ENCODE peak calls at places on chromosomes 16 and 17, in eight cellular contexts. B is body of pancreas, Q is ovary, H is HCT116, E is A549, O is heart left ventricle, S is tibial nerve, F is breast epithelium. N is an unnamed sample. For H3K4me1, the result is how much of the 10 kb centered on the place peaks cover.

GRCh38 chr17:44797809-44798208 is 32.3 kb downstream of the GJC1 start:
- DNase-seq in B (no peak), Q (no peak), H (no peak), E (no peak), O (no peak), S (no peak), F (no peak), N (no peak)

GRCh38 chr17:79982986-79983385 is 52.7 kb downstream of the TBC1D16 start:
- DNase-seq in B (peak), Q (no peak), H (no peak), E (no peak), O (no peak), S (no peak), F (peak), N (no peak)

GRCh38 chr17:49552070-49552751 is 23.5 kb upstream of the NXPH3 start:
- DNase-seq in B (no peak), Q (no peak), H (no peak), E (no peak), O (no peak), S (no peak), F (no peak), N (no peak)

GRCh38 chr16:56946767-56947603 is 14.8 kb upstream of the CETP start:
- DNase-seq in B (no peak), Q (no peak), H (no peak), E (no peak), O (no peak), S (no peak), F (no peak), N (no peak)

GRCh38 chr17:78812849-78813248 is 27.8 kb downstream of the USP36 start:
- DNase-seq in B (no peak), Q (no peak), H (no peak), E (no peak), O (no peak), S (peak), F (no peak), N (no peak)

GRCh38 chr17:63446218-63446980 is at the start of gene CYB561:
- DNase-seq in B (peak), Q (peak), H (peak), E (peak), O (peak), S (peak), F (peak), N (peak)

GRCh38 chr17:27158390-27158789 is 135.5 kb upstream of the WSB1 start:
- DNase-seq in B (no peak), Q (no peak), H (no peak), E (no peak), O (no peak), S (no peak), F (no peak), N (no peak)

GRCh38 chr17:83162035-83162745 is 82.8 kb downstream of the METRNL start:
- DNase-seq in B (no peak), Q (no peak), H (no peak), E (no peak), O (no peak), S (no peak), F (peak), N (no peak)

GRCh38 chr17:42804918-42805367 is 6.3 kb downstream of the CNTD1 start:
- DNase-seq in B (peak), Q (no peak), H (no peak), E (no peak), O (no peak), S (no peak), F (no peak), N (no peak)

GRCh38 chr16:56424404-56424765 is 960 bp downstream of the AMFR start:
- DNase-seq in B (no peak), Q (no peak), H (no peak), E (no peak), O (no peak), S (no peak), F (no peak), N (no peak)

GRCh38 chr17:19979917-19980770 is 2.5 kb upstream of the AKAP10 start:
- DNase-seq in B (peak), Q (peak), H (no peak), E (no peak), O (peak), S (no peak), F (no peak), N (peak)

GRCh38 chr16:19926449-19927390 is 42.1 kb upstream of the GPRC5B start:
- DNase-seq in B (no peak), Q (no peak), H (peak), E (no peak), O (no peak), S (no peak), F (no peak), N (no peak)

GRCh38 chr16:48608871-48609452 is 1.0 kb downstream of the N4BP1 start:
- DNase-seq in B (no peak), Q (no peak), H (no peak), E (no peak), O (no peak), S (no peak), F (no peak), N (no peak)

GRCh38 chr17:76147211-76148014 is 6.4 kb upstream of the FOXJ1 start:
- DNase-seq in B (no peak), Q (no peak), H (peak), E (peak), O (no peak), S (no peak), F (peak), N (no peak)

GRCh38 chr16:2512920-2513404 is 790 bp upstream of the ATP6V0C start:
- DNase-seq in B (peak), Q (peak), H (no peak), E (no peak), O (peak), S (no peak), F (no peak), N (peak)

GRCh38 chr17:76337413-76337777 is 16.3 kb downstream of the PRPSAP1 start:
- DNase-seq in B (no peak), Q (no peak), H (no peak), E (no peak), O (no peak), S (no peak), F (no peak), N (no peak)

GRCh38 chr17:60554377-60554788 is 28.3 kb upstream of the APPBP2 start:
- DNase-seq in B (peak), Q (no peak), H (no peak), E (no peak), O (no peak), S (no peak), F (no peak), N (peak)

GRCh38 chr16:58426960-58427359 is 34.7 kb downstream of the GINS3 start:
- DNase-seq in B (no peak), Q (no peak), H (no peak), E (no peak), O (peak), S (no peak), F (no peak), N (no peak)

GRCh38 chr17:7380855-7381683 is at the start of gene TNK1:
- DNase-seq in B (peak), Q (peak), H (no peak), E (no peak), O (peak), S (no peak), F (peak), N (no peak)

GRCh38 chr16:17350212-17350611 is 120.5 kb downstream of the XYLT1 start:
- DNase-seq in B (no peak), Q (no peak), H (no peak), E (no peak), O (no peak), S (no peak), F (no peak), N (no peak)

GRCh38 chr17:29592850-29593545 is at the start of gene ANKRD13B:
- DNase-seq in B (peak), Q (peak), H (no peak), E (no peak), O (peak), S (no peak), F (no peak), N (peak)

GRCh38 chr16:30406911-30407793 is at the start of gene ZNF771:
- DNase-seq in B (peak), Q (peak), H (peak), E (peak), O (peak), S (peak), F (peak), N (peak)

GRCh38 chr17:43085489-43085888 is 39.7 kb downstream of the BRCA1 start:
- DNase-seq in B (no peak), Q (no peak), H (peak), E (no peak), O (no peak), S (no peak), F (no peak), N (no peak)

GRCh38 chr16:29315046-29315445 is 91.5 kb downstream of the NPIPB11 start:
- DNase-seq in B (no peak), Q (no peak), H (no peak), E (no peak), O (no peak), S (no peak), F (no peak), N (no peak)

GRCh38 chr16:57519796-57520360 is 16.5 kb downstream of the CCDC102A start:
- DNase-seq in B (peak), Q (peak), H (peak), E (peak), O (peak), S (peak), F (peak), N (peak)

GRCh38 chr17:34692932-34693331 is 113.5 kb downstream of the TMEM132E start:
- DNase-seq in B (no peak), Q (no peak), H (no peak), E (no peak), O (no peak), S (no peak), F (no peak), N (no peak)

GRCh38 chr17:68661265-68662036 is 60.3 kb upstream of the FAM20A start:
- DNase-seq in B (no peak), Q (no peak), H (no peak), E (no peak), O (no peak), S (no peak), F (no peak), N (no peak)

GRCh38 chr17:58525239-58525638 is 10.8 kb upstream of the MTMR4 start:
- DNase-seq in B (peak), Q (peak), H (no peak), E (no peak), O (peak), S (no peak), F (no peak), N (peak)

GRCh38 chr17:60335289-60335688 is 56.6 kb downstream of the USP32 start:
- DNase-seq in B (no peak), Q (no peak), H (no peak), E (no peak), O (no peak), S (no peak), F (no peak), N (no peak)

GRCh38 chr17:37523715-37524219 is 34.1 kb downstream of the DUSP14 start:
- DNase-seq in B (no peak), Q (no peak), H (no peak), E (no peak), O (no peak), S (no peak), F (no peak), N (no peak)

GRCh38 chr16:66250686-66251405 is 115.6 kb upstream of the CDH5 start:
- DNase-seq in B (peak), Q (peak), H (no peak), E (no peak), O (no peak), S (peak), F (peak), N (no peak)

GRCh38 chr17:47924785-47925676 is 16.3 kb upstream of the PNPO start:
- DNase-seq in B (no peak), Q (no peak), H (no peak), E (no peak), O (no peak), S (peak), F (no peak), N (no peak)

GRCh38 chr16:4339909-4340308 is 11.2 kb downstream of the PAM16 start:
- DNase-seq in B (peak), Q (peak), H (no peak), E (no peak), O (no peak), S (no peak), F (no peak), N (peak)

GRCh38 chr17:61157246-61157887 is 242.3 kb upstream of the TBX2 start:
- DNase-seq in B (no peak), Q (no peak), H (no peak), E (peak), O (no peak), S (no peak), F (no peak), N (peak)

GRCh38 chr17:57939797-57940196 is 15.4 kb downstream of the CUEDC1 start:
- DNase-seq in B (no peak), Q (no peak), H (no peak), E (no peak), O (no peak), S (no peak), F (no peak), N (no peak)

GRCh38 chr16:11691235-11691634 is 23.0 kb downstream of the SNN start:
- DNase-seq in B (no peak), Q (no peak), H (no peak), E (no peak), O (no peak), S (no peak), F (no peak), N (no peak)
- H3K27ac ChIP-seq in B (no peak), Q (no peak), H (no peak), E (no peak), O (no peak), S (no peak), F (no peak), N (no peak)

DNA sequence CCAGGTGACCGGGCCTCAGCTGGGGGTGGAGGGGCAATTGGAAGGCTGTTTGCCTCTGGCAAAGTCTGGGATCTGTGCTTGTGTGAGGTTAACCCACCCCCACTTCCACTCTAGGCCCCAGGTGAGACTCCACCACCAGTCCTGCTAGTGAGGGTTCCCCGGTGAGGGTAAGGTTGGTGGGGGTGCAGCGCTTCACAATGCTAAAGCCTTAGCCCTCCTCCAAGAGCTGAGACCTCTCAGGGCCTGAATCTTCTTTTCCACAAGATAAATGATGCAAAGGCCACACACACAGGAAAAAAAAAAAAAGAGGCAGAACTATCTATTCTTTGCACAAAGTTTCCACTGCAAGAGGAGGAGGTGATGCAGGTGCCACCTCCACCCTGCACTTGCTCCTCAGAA is 4.1 kb downstream of the CISD3 start:
- DNase-seq in B (no peak), Q (no peak), H (no peak), E (no peak), O (no peak), S (no peak), F (no peak), N (no peak)
- H3K4me1 ChIP-seq in B (half or more), Q (under half), H (under half), E (under half), O (half or more), S (under half), F (under half), N (half or more)

GRCh38 chr16:75193265-75193650 is 13.7 kb downstream of the CTRB2 start:
- DNase-seq in B (no peak), Q (no peak), H (no peak), E (no peak), O (no peak), S (no peak), F (no peak), N (no peak)
- TF ChIP-seq POLR2A in B (no peak), Q (no peak), H (no peak), E (no peak), O (no peak), S (no peak), F (no peak), N (no peak)

GRCh38 chr17:81518113-81518784 is 5.7 kb upstream of the ACTG1 start:
- DNase-seq in B (peak), Q (no peak), H (no peak), E (no peak), O (no peak), S (no peak), F (no peak), N (no peak)

GRCh38 chr17:81518785-81519283 is 6.2 kb upstream of the ACTG1 start:
- DNase-seq in B (peak), Q (peak), H (no peak), E (peak), O (peak), S (no peak), F (no peak), N (no peak)

GRCh38 chr17:81522491-81523125 is 5.6 kb upstream of the FSCN2 start:
- DNase-seq in B (peak), Q (peak), H (no peak), E (no peak), O (peak), S (no peak), F (no peak), N (no peak)

GRCh38 chr17:81519284-81520020 is 6.9 kb upstream of the ACTG1 start:
- DNase-seq in B (peak), Q (peak), H (peak), E (peak), O (peak), S (no peak), F (peak), N (peak)

DNA sequence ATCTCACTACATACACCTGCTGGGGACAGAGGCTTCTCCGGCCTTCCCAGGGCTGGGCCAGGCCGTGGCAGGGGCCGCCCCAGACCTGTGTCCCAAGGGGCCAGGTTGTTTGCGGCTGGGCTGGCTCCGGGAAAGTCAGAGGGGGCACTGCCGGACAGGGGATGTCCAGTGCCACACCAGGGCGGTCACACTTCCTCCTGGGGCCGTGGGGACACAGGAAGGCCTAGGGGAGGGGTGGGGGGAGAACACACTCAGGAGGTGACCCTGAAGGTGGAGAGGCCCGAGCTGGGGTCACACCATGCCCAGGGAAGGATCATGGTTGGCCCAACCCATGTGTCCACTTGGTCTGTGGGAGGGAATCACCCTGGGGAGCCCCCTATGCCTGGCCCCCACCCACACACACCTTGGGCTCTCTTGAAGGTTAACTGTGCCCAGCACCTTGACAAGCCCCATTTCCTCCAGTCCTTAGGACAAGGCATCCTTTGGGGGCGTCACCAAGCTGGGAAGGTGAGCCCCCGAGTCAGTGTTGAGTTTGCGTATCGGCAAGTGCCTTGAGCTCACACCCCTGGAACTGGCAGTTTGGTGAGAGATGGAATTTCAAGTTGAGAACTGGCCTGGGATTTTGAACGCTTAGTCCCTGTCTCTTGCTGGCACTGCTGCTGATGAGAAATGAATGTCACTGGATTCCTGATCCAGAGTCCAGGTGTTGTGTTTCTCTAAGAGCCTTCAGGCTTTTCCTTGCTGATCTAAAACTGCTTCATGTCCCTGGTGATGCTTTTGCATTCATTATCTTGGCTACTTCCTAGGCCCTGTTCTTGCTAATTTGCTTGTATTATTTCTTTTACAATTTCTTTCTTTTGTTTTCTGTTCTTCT is 7.7 kb upstream of the ACTG1 start:
- DNase-seq in B (peak), Q (no peak), H (no peak), E (no peak), O (no peak), S (no peak), F (no peak), N (no peak)
- H3K27ac ChIP-seq in B (peak), Q (no peak), H (peak), E (peak), O (no peak), S (no peak), F (peak), N (no peak)

GRCh38 chr17:16507918-16508533 is 16.0 kb upstream of the LRRC75A start:
- DNase-seq in B (no peak), Q (no peak), H (no peak), E (no peak), O (no peak), S (no peak), F (no peak), N (no peak)
- H3K4me1 ChIP-seq in B (under half), Q (under half), H (under half), E (under half), O (under half), S (under half), F (under half), N (under half)

GRCh38 chr17:41654134-41654907 is 29.9 kb upstream of the KRT17 start:
- DNase-seq in B (peak), Q (no peak), H (peak), E (peak), O (peak), S (no peak), F (peak), N (no peak)
- TF ChIP-seq POLR2A in B (no peak), Q (no peak), H (no peak), E (no peak), O (no peak), S (no peak), F (no peak), N (no peak)

GRCh38 chr17:74454197-74455024 is 12.0 kb upstream of the CD300A start:
- DNase-seq in B (peak), Q (peak), H (peak), E (peak), O (no peak), S (no peak), F (no peak), N (peak)
- H3K27ac ChIP-seq in B (peak), Q (peak), H (peak), E (peak), O (peak), S (peak), F (peak), N (peak)

DNA sequence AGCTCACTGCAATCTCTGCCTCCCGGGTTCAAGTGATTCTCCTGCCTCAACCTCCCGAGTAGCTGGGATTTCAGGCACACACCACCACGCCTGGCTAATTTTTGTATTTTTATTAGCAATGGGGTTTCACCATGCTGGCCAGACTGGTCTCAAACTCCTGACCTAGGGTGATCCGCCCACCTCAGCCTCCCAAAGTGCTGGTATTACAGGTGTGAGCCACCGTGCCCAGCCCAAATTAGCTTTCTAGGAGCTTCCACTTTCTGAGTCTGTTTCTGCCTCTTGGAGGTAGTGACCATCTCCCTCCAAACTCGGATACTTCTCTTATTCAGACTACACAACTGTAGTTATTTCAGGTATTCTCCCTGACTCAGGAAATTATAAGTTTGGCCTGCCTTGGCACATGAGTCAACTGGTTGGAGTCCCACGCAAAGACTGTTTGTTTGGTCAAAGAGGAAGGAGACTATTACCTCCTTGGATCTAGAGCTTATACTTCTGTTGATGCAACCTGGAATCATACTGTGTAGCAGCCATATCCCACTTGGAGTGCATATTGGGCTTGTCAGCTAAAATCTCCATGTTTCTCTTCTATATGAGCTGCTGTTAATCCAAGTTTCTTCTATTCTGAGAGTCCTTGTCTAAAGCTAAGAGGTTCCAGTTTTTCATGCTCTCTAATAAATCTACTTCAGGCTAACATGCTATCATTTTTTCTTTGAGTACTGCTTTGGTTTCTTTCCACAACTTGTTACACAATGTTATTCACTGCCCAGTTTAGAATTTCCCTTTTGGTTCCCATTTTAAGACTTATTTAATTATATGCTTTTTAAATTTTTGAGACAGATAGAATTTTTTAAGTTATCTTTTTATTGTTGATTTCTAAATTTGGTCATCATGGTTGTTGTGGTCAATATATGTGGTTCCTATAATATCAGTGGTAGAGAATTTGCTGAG is 7.5 kb downstream of the IL4R start:
- DNase-seq in B (no peak), Q (no peak), H (no peak), E (no peak), O (no peak), S (no peak), F (no peak), N (no peak)
- H3K4me1 ChIP-seq in B (half or more), Q (under half), H (half or more), E (under half), O (under half), S (under half), F (under half), N (half or more)

N was measured in adrenal gland.